ENCODE peak calls at places on chromosomes 1 and 21, in five cellular contexts. N is SJSA1, M is activated T-cell treated with anti-CD3 and anti-CD28 coated beads for 4 hours, P is GDM1, G is HT1080. B is an unnamed sample.

GRCh38 chr1:236494586-236495207 is 29.1 kb upstream of the LGALS8 start:
- DNase-seq in N (no peak), G (no peak), P (no peak), M (no peak), B (no peak)

GRCh38 chr1:87418048-87418447 is 89.4 kb downstream of the LMO4 start:
- DNase-seq in N (no peak), P (no peak), G (no peak), M (no peak), B (no peak)

GRCh38 chr1:160830321-160831153 is 32.1 kb downstream of the CD244 start:
- DNase-seq in G (peak), M (peak), P (peak), N (peak), B (peak)

GRCh38 chr1:91165033-91165654 is 143.3 kb upstream of the ZNF644 start:
- DNase-seq in G (peak), P (peak), N (peak), M (peak), B (peak)

GRCh38 chr1:201645956-201646355 is 107.0 kb downstream of the NAV1 start:
- DNase-seq in P (peak), N (no peak), G (peak), M (no peak), B (peak)

GRCh38 chr1:110749960-110750359 is 75.2 kb upstream of the KCNA3 start:
- DNase-seq in P (no peak), N (no peak), M (no peak), G (no peak), B (no peak)

GRCh38 chr1:12592496-12592895 is 25.5 kb downstream of the DHRS3 start:
- DNase-seq in G (no peak), P (no peak), N (no peak), M (no peak), B (no peak)

GRCh38 chr1:245583081-245583480 is 428.3 kb downstream of the KIF26B start:
- DNase-seq in P (no peak), N (no peak), G (no peak), M (no peak), B (no peak)

GRCh38 chr1:41422306-41422705 is 61.1 kb downstream of the FOXO6 start:
- DNase-seq in P (no peak), M (no peak), G (no peak), N (no peak), B (no peak)

GRCh38 chr1:152398812-152399698 is 15.0 kb downstream of the CRNN start:
- DNase-seq in P (no peak), M (no peak), G (peak), N (peak), B (no peak)

GRCh38 chr1:92817986-92818764 is 13.7 kb upstream of the RPL5 start:
- DNase-seq in G (no peak), M (peak), N (no peak), P (no peak), B (peak)

GRCh38 chr21:29114765-29115164 is 15.7 kb upstream of the MAP3K7CL start:
- DNase-seq in M (no peak), P (no peak), N (no peak), G (peak), B (no peak)

GRCh38 chr1:248824301-248824700 is 1.4 kb downstream of the SH3BP5L start:
- DNase-seq in M (no peak), P (no peak), N (no peak), G (no peak), B (no peak)

GRCh38 chr1:59814901-59815825 is at the start of gene HOOK1:
- DNase-seq in G (no peak), P (no peak), N (no peak), M (peak), B (no peak)